ENCODE peak calls at places on chromosomes 13 and 19, in ten cellular contexts. K is stimulated activated CD4-positive, alpha-beta T cell treated with anti-CD3 and anti-CD28 coated beads, Interleukin-4, amount 100 ng/mL, for 24 hours; F is activated T-cell treated with anti-CD3 and anti-CD28 coated beads for 1 hour; B is NCI-H774; I is T-cell; Y is stimulated activated CD8-positive, alpha-beta memory T cell treated with anti-CD3 and anti-CD28 coated beads, Interleukin-7, amount 100 ng/mL, for 48 hours; Q is tibial nerve; S is heart right ventricle; D is NCI-H1930; H is cardiac fibroblast. L is an unnamed sample.

GRCh38 chr19:49950590-49950948 is 10.4 kb downstream of the SIGLEC11 start:
- DNase-seq in S (no peak), Q (no peak), F (no peak), I (no peak), H (no peak), K (no peak), D (no peak), Y (no peak), B (no peak), L (no peak)

GRCh38 chr19:36110487-36111199 is at the start of gene OVOL3:
- DNase-seq in I (no peak), F (no peak), S (no peak), D (no peak), K (no peak), B (no peak), Q (no peak), H (no peak), Y (no peak), L (no peak)

GRCh38 chr13:64740493-64740892 is 2489.6 kb downstream of the PCDH9 start:
- DNase-seq in F (no peak), Y (no peak), K (no peak), B (no peak), H (no peak), D (no peak), Q (no peak), S (no peak), I (no peak), L (no peak)

GRCh38 chr19:46678110-46678732 is 17.2 kb upstream of the DACT3 start:
- DNase-seq in H (no peak), K (peak), I (peak), B (no peak), Y (peak), F (peak), S (no peak), D (no peak), Q (no peak), L (peak)

GRCh38 chr19:45981350-45981749 is 7.7 kb upstream of the NOVA2 start:
- DNase-seq in I (no peak), K (no peak), S (no peak), H (no peak), F (no peak), B (no peak), Y (no peak), D (no peak), Q (no peak), L (no peak)

GRCh38 chr19:45113628-45114027 is 20.6 kb downstream of the PPP1R37 start:
- DNase-seq in H (no peak), I (no peak), S (no peak), B (peak), Q (no peak), D (no peak), F (no peak), K (no peak), Y (no peak), L (no peak)

GRCh38 chr19:8075158-8076086 is 22.9 kb downstream of the CCL25 start:
- DNase-seq in I (no peak), H (no peak), K (no peak), B (peak), Y (no peak), F (no peak), Q (no peak), D (no peak), S (no peak), L (no peak)

GRCh38 chr19:1720237-1720636 is 33.1 kb upstream of the ONECUT3 start:
- DNase-seq in H (no peak), B (no peak), Y (no peak), D (no peak), I (no peak), S (no peak), Q (no peak), F (no peak), K (no peak), L (no peak)

GRCh38 chr19:42431486-42431885 is 4.3 kb upstream of the LIPE start:
- DNase-seq in D (no peak), B (no peak), K (no peak), S (no peak), I (no peak), Q (no peak), F (no peak), Y (no peak), H (no peak), L (no peak)

GRCh38 chr13:111950697-111951096 is 116.3 kb upstream of the SOX1 start:
- DNase-seq in I (no peak), F (no peak), B (no peak), S (no peak), K (no peak), H (no peak), Y (no peak), D (no peak), Q (no peak), L (no peak)

GRCh38 chr13:20826810-20827560 is 53.2 kb upstream of the EEF1AKMT1 start:
- DNase-seq in I (no peak), B (no peak), S (no peak), Q (no peak), F (no peak), D (no peak), H (peak), K (no peak), Y (no peak), L (no peak)

GRCh38 chr19:55455576-55456235 is 5.7 kb downstream of the ISOC2 start:
- DNase-seq in S (no peak), F (no peak), I (no peak), H (no peak), B (no peak), D (no peak), Q (no peak), K (no peak), Y (no peak), L (no peak)

GRCh38 chr13:94065741-94066140 is 413.7 kb downstream of the DCT start:
- DNase-seq in K (no peak), F (no peak), Y (no peak), S (no peak), I (no peak), D (no peak), B (no peak), Q (no peak), H (peak), L (no peak)

GRCh38 chr13:77521194-77521593 is 14.3 kb upstream of the SCEL start:
- DNase-seq in S (no peak), Q (no peak), H (peak), K (no peak), I (no peak), F (no peak), B (no peak), Y (no peak), D (no peak), L (no peak)

GRCh38 chr13:21371011-21371410 is 88.1 kb downstream of the ZDHHC20 start:
- DNase-seq in S (no peak), B (no peak), Y (no peak), H (no peak), K (no peak), F (no peak), Q (no peak), I (no peak), D (no peak), L (no peak)

GRCh38 chr19:2047449-2048103 is 3.5 kb downstream of the MKNK2 start:
- DNase-seq in I (no peak), S (peak), F (no peak), D (no peak), K (no peak), B (no peak), Q (no peak), H (peak), Y (no peak), L (no peak)

L was measured in activated gamma-delta T cell treated with Interleukin-2 at 50 U/mL for 16 hours.